ENCODE peak calls at places on chromosomes 7 and 10, in nine cellular contexts. D is effector memory CD4-positive, alpha-beta T cell; S is RWPE1; A is PC-3; R is neural progenitor cell; U is A549; T is Peyer's patch; Z is CD4-positive, CD25-positive, alpha-beta regulatory T cell; G is mesendoderm. B is an unnamed sample.

GRCh38 chr7:130721486-130722277 is 12.3 kb downstream of the KLF14 start:
- DNase-seq in S (no peak), R (peak; percentile 86), G (peak; percentile 91), U (peak; percentile 71), T (peak; percentile 50), Z (peak; percentile 10), A (peak; percentile 69), D (no peak), B (peak; percentile 30)

GRCh38 chr7:141097430-141097829 is 23.6 kb downstream of the TMEM178B start:
- DNase-seq in A (peak; percentile 36), T (no peak), G (peak; percentile 37), R (peak; percentile 63), U (peak; percentile 6), D (no peak), S (no peak), Z (no peak), B (no peak)

GRCh38 chr7:130491841-130492518 is at the start of gene MEST:
- DNase-seq in Z (no peak), U (no peak), T (peak; percentile 48), A (no peak), G (no peak), S (no peak), D (no peak), R (peak; percentile 80), B (no peak)

GRCh38 chr7:70728873-70729552 is 402.9 kb upstream of the GALNT17 start:
- DNase-seq in G (peak; percentile 93), R (peak; percentile 90), T (no peak), A (no peak), U (no peak), Z (no peak), D (no peak), S (peak; percentile 25), B (no peak)

GRCh38 chr7:26070290-26070689 is 81.7 kb upstream of the NFE2L3 start:
- DNase-seq in D (no peak), Z (no peak), A (no peak), U (no peak), S (no peak), T (no peak), R (no peak), G (no peak), B (no peak)

GRCh38 chr7:155467846-155468821 is 10.2 kb downstream of the EN2 start:
- DNase-seq in G (peak; percentile 52), U (no peak), T (no peak), Z (no peak), S (no peak), R (peak; percentile 74), D (no peak), A (no peak), B (no peak)

GRCh38 chr7:37987732-37988131 is 67.3 kb downstream of the EPDR1 start:
- DNase-seq in A (peak; percentile 84), D (no peak), U (peak; percentile 16), G (no peak), R (no peak), S (peak; percentile 7), Z (no peak), T (no peak), B (no peak)

GRCh38 chr7:132410385-132410784 is 165.9 kb downstream of the PLXNA4 start:
- DNase-seq in R (no peak), G (no peak), U (no peak), D (no peak), T (no peak), A (no peak), Z (no peak), S (no peak), B (no peak)

DNA sequence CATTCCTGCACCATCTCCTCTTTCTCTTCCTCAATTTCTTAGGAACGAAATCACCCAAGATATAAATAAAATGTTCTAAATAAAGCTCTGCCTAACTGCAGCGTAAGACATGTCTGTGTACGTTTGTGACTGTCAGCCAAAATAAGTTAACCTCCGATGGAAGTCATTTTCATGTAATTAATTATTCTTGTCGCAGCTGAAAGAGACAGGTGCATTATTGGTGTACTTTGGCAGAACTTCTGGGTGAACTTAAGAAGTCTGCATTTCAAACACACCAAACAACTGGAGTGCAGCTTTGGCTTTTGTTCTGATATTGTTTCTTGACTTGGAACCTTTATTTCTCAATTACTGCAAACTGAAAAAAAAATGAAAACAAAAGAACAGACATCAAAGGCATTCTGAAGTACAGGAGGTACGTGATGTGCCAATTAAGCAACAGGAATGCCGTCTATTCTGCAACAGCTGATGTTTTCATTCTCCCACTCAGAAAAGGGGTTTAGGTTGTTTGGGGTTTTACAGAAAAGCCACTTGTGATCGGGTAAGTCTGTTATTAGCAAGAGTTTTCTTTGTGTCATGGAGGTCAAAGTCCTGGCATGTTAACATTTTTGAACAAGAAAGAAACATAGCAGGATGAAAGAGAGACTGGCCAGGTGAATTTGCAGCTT is 82.4 kb upstream of the SDK1 start:
- DNase-seq in T (no peak), U (no peak), S (no peak), A (no peak), R (peak; percentile 12), Z (no peak), G (no peak), D (no peak), B (no peak)
- H3K27ac ChIP-seq in T (no peak overlapping the region), U (no peak overlapping the region), S (no peak overlapping the region), A (no peak overlapping the region), R (no peak overlapping the region), Z (no peak overlapping the region), G (no peak overlapping the region), D (no peak overlapping the region), B (no peak overlapping the region)

GRCh38 chr10:103660364-103661197 is 167.1 kb downstream of the NEURL1 start:
- DNase-seq in R (no peak), Z (peak; percentile 16), U (no peak), G (peak; percentile 24), T (no peak), S (no peak), D (no peak), A (no peak), B (no peak)

GRCh38 chr10:103659674-103660363 is 166.3 kb downstream of the NEURL1 start:
- DNase-seq in T (peak; percentile 74), U (no peak), A (no peak), G (peak; percentile 47), Z (peak; percentile 54), S (no peak), D (peak; percentile 12), R (peak; percentile 53), B (peak; percentile 49)

GRCh38 chr10:103654925-103655324 is 161.4 kb downstream of the NEURL1 start:
- DNase-seq in U (no peak), Z (no peak), A (no peak), D (no peak), R (no peak), S (no peak), T (no peak), G (no peak), B (no peak)

GRCh38 chr10:103657061-103657591 is 163.6 kb downstream of the NEURL1 start:
- DNase-seq in A (peak; percentile 2), S (no peak), G (no peak), Z (no peak), U (no peak), T (no peak), D (no peak), R (no peak), B (no peak)

DNA sequence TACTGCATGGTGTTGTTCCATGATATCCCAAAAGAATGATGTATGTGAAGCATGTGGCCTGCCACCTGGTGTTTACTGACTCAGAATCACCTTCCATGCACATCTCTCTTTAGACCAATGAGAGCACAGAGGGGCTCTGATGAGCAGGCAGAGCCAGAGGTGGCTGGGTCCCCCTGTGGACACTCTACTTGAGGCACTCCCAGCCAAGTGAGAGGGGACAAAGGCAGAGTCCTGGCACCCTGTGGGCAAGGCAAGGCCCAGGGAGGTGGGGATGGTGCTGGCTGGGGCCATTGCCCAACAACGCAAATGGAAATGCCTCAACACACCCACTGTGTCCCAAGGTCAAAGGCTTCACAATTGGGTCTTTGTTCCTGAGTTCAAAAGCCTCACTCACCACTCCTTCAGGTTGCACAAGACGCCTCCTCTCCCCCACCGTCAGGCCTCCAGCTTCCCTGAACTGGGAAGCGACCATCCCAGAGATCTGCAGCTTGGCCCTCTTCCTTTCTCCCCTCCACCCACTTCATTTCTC is 164.6 kb downstream of the NEURL1 start:
- DNase-seq in A (no peak), U (no peak), T (no peak), S (no peak), Z (no peak), D (no peak), R (no peak), G (no peak), B (no peak)
- H3K27ac ChIP-seq in A (no peak overlapping the region), U (no peak overlapping the region), T (peak overlapping the region; percentile 92), S (no peak overlapping the region), Z (no peak overlapping the region), D (no peak overlapping the region), R (no peak overlapping the region), G (no peak overlapping the region), B (no peak overlapping the region)

GRCh38 chr10:77563638-77564270 is 73.9 kb downstream of the KCNMA1 start:
- DNase-seq in D (no peak), Z (no peak), A (peak; percentile 51), S (no peak), G (peak; percentile 38), T (peak; percentile 71), U (peak; percentile 44), R (no peak), B (no peak)

GRCh38 chr10:77556990-77557601 is 80.5 kb downstream of the KCNMA1 start:
- DNase-seq in Z (no peak), A (peak; percentile 63), R (peak; percentile 53), G (no peak), S (no peak), T (no peak), D (no peak), U (peak; percentile 42), B (no peak)

GRCh38 chr10:77562742-77563141 is 74.9 kb downstream of the KCNMA1 start:
- DNase-seq in R (no peak), S (no peak), G (no peak), D (no peak), A (no peak), T (no peak), U (no peak), Z (no peak), B (no peak)

GRCh38 chr10:77560052-77560451 is 77.6 kb downstream of the KCNMA1 start:
- DNase-seq in S (no peak), Z (no peak), T (no peak), R (no peak), G (no peak), D (no peak), A (no peak), U (no peak), B (no peak)

DNA sequence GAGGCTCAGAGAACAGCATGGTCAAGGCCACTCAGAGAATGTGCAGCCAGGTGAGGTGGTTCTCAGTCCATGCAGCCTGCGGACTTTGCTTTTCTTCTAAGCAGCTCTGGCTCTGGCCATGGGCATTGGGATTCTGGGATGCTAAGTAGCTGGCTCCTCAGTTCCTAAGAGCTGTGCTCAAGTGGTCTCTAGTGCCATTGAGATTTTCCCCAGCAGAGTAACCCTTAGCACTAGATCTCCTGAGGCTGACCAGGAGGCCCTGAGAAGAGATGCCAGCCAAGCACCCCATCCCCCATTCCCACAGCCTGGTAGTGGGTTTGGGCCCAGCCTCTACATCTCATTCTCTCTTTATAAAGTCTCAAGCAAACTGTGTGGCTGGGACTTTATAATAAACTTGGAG is 77.1 kb downstream of the KCNMA1 start:
- DNase-seq in U (no peak), D (no peak), S (no peak), T (no peak), G (no peak), R (no peak), Z (no peak), A (no peak), B (no peak)
- H3K27ac ChIP-seq in U (peak overlapping the region; percentile 62), D (no peak overlapping the region), S (no peak overlapping the region), T (no peak overlapping the region), G (no peak overlapping the region), R (no peak overlapping the region), Z (no peak overlapping the region), A (no peak overlapping the region), B (no peak overlapping the region)

DNA sequence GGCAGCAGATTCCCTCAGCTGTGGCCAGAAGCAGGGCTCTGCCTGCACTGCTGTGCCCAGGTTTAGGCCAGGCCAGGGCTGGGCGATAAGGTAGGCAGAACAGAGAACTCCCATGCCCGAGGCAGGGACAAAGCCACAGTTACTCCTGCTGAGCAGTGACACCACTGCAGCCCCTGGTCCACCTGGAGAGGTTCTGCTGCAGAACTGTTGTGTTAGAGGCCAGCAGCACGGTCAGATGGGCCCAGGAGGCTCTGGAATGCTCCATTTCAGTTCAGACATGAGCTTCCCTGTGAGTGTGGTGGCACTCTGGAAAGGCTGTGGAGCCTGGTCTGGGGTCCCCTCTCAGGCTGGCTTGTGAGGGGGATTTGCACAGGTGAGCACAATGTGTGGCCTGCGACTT is 16.3 kb downstream of the STRA8 start:
- DNase-seq in S (no peak), Z (no peak), R (no peak), D (no peak), U (no peak), G (no peak), A (no peak), T (no peak), B (no peak)
- H3K27ac ChIP-seq in S (no peak overlapping the region), Z (no peak overlapping the region), R (no peak overlapping the region), D (no peak overlapping the region), U (no peak overlapping the region), G (no peak overlapping the region), A (no peak overlapping the region), T (no peak overlapping the region), B (no peak overlapping the region)

B was measured in substantia nigra.